ENCODE peak calls at places on chromosomes 7 and 10, in five cellular contexts. Q is fibroblast of lung, W is fibroblast of villous mesenchyme, E is heart right ventricle, C is Peyer's patch. L is an unnamed sample.
A peak's percentile ranks its signal among the peaks of the same experiment; 100 is the strongest.

GRCh38 chr7:30396379-30396778 is 82.2 kb downstream of the NOD1 start:
- DNase-seq in C (no peak), W (peak; percentile 23), Q (peak; percentile 28), E (no peak), L (no peak)

GRCh38 chr7:105782391-105783063 is 93.9 kb downstream of the ATXN7L1 start:
- DNase-seq in E (no peak), Q (peak; percentile 78), W (peak; percentile 86), C (no peak), L (no peak)

GRCh38 chr7:15845868-15846267 is 159.4 kb upstream of the MEOX2 start:
- DNase-seq in Q (no peak), C (no peak), W (peak; percentile 16), E (no peak), L (no peak)

GRCh38 chr7:101537205-101537604 is 91.9 kb downstream of the MYL10 start:
- DNase-seq in E (no peak), C (no peak), W (peak; percentile 36), Q (peak; percentile 78), L (no peak)

GRCh38 chr7:35734001-35734483 is 39.1 kb upstream of the HERPUD2 start:
- DNase-seq in Q (no peak), E (no peak), C (no peak), W (no peak), L (no peak)

GRCh38 chr10:13001041-13001886 is at the start of gene CCDC3:
- DNase-seq in W (no peak), E (peak; percentile 19), Q (no peak), C (no peak), L (no peak)

GRCh38 chr7:16780586-16780985 is 24.2 kb downstream of the AGR2 start:
- DNase-seq in Q (no peak), E (no peak), W (no peak), C (no peak), L (no peak)

GRCh38 chr7:51015581-51015980 is 232.9 kb upstream of the GRB10 start:
- DNase-seq in E (no peak), Q (no peak), C (no peak), W (no peak), L (no peak)

GRCh38 chr10:5976689-5977470 is 463 bp downstream of the IL15RA start:
- DNase-seq in E (peak; percentile 47), C (peak; percentile 62), W (peak; percentile 69), Q (peak; percentile 60), L (peak; percentile 42)

GRCh38 chr7:159145544-159145891 is 851 bp upstream of the VIPR2 start:
- DNase-seq in W (no peak), E (no peak), Q (no peak), C (no peak), L (no peak)

GRCh38 chr7:85773116-85773783 is 586.4 kb upstream of the SEMA3D start:
- DNase-seq in W (peak; percentile 55), Q (peak; percentile 81), E (no peak), C (no peak), L (no peak)

GRCh38 chr7:2821161-2821841 is 22.8 kb downstream of the GNA12 start:
- DNase-seq in W (peak; percentile 84), E (no peak), Q (peak; percentile 74), C (peak; percentile 45), L (no peak)

GRCh38 chr10:124894569-124895215 is 47.2 kb upstream of the ZRANB1 start:
- DNase-seq in W (no peak), E (no peak), C (no peak), Q (no peak), L (no peak)

GRCh38 chr7:155844019-155844453 is 31.8 kb upstream of the SHH start:
- DNase-seq in Q (peak; percentile 55), E (no peak), C (no peak), W (no peak), L (peak; percentile 81)

GRCh38 chr10:8543361-8544056 is 489.0 kb downstream of the GATA3 start:
- DNase-seq in E (no peak), Q (no peak), C (no peak), W (no peak), L (no peak)

GRCh38 chr7:27191716-27192545 is 6.9 kb upstream of the HOXA11 start:
- DNase-seq in C (no peak), W (peak; percentile 79), E (no peak), Q (no peak), L (no peak)
- H3K4me3 ChIP-seq in C (no peak overlapping the region), W (peak overlapping the region; percentile 86), E (peak overlapping the region; percentile 21), Q (no peak overlapping the region), L (no peak overlapping the region)

GRCh38 chr7:5595545-5596045 is 172.0 kb upstream of the TNRC18 start:
- DNase-seq in E (no peak), Q (no peak), W (no peak), C (no peak), L (no peak)

GRCh38 chr7:5589819-5590595 is 166.4 kb upstream of the TNRC18 start:
- DNase-seq in E (no peak), W (no peak), C (no peak), Q (no peak), L (no peak)

GRCh38 chr7:5590596-5591546 is 167.2 kb upstream of the TNRC18 start:
- DNase-seq in Q (peak; percentile 49), E (no peak), W (no peak), C (no peak), L (no peak)

GRCh38 chr7:5594616-5595544 is 171.2 kb upstream of the TNRC18 start:
- DNase-seq in C (no peak), W (peak; percentile 47), E (peak; percentile 32), Q (peak; percentile 36), L (no peak)

DNA sequence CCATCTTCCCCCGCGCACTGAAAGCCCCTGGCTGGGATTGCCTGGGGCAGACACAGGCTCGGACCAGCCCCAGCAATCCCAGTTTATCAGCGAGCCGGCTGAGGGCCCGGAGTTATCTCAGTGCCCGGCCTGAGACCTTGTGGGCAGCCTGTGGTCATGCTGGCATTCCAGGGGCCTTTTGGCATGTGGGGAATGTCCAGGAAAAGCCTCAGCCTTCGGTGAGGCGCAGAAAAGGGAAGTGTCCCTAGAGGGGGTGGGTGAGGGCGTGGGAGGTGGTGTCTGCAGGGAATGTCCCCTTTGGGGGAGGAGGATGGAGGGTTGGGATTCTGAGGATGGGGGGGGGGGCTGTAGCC is 167.9 kb upstream of the TNRC18 start:
- DNase-seq in W (peak; percentile 90), Q (peak; percentile 62), C (no peak), E (no peak), L (peak; percentile 81)
- TF ChIP-seq CTCF in W (peak; percentile 2), Q (no peak), C (no peak), E (no peak), L (no peak)

GRCh38 chr10:58266003-58266825 is 1.5 kb downstream of the IPMK start:
- DNase-seq in W (peak; percentile 77), C (no peak), E (no peak), Q (peak; percentile 67), L (peak; percentile 30)
- H3K4me3 ChIP-seq in W (peak overlapping the region; percentile 84), C (peak overlapping the region; percentile 89), E (peak overlapping the region; percentile 73), Q (peak overlapping the region; percentile 84), L (peak overlapping the region; percentile 100)

DNA sequence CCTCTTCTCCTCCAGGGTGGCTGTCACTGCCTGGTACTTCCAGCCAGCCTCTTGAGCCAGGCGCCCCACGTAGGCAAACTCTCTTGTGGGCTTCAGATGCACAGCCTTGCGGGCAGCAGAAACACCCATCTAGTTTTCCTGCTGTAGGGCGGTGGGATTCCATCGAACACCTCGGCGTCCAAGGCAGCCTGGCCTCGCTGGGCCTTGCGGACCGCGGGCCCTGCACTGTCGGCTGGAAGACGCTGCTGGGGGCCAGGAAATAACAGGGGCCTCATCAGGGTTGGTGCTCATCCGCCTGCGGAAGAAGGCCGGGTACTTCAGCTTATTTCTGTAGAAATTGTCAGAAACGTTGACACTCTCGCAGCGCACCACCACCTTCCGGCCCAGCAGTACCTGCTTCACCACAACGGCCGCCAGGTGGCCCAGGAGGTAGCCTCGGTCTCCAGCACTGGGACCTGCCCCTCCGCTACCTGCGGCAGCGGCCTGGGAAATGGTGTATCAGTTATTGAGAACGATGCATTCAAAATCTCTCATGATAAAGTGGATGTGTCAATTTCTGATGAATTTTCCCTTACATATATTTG is 61.1 kb downstream of the WDFY4 start:
- DNase-seq in C (no peak), W (no peak), Q (no peak), E (no peak), L (peak; percentile 55)
- TF ChIP-seq CTCF in C (no peak), W (no peak), Q (no peak), E (no peak), L (peak; percentile 87)

GRCh38 chr7:139747662-139748372 is 30.0 kb downstream of the HIPK2 start:
- DNase-seq in Q (no peak), W (no peak), E (no peak), C (no peak), L (no peak)
- H3K4me3 ChIP-seq in Q (no peak overlapping the region), W (no peak overlapping the region), E (no peak overlapping the region), C (no peak overlapping the region), L (no peak overlapping the region)

DNA sequence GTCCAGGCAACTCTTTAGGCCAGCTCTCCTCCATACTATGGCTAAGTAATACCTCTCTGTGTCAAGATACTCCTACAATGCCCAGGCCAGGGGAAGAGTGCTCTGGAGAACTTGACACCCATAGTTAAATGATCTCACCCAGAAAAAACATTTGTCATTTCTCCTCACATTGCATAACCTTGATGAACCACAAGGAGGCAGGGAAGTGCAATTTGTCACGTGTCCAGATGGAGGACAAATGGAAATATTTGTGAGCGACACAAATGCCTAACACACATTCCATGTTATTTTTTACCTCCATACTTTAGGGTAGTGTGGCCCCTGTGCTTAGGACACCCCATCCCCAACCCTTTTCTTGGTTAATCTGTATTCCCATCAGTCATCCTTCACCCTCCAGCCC is 78.3 kb downstream of the HTR7 start:
- DNase-seq in E (no peak), Q (peak; percentile 8), W (no peak), C (no peak), L (no peak)
- TF ChIP-seq CTCF in E (no peak), Q (peak; percentile 35), W (peak; percentile 45), C (no peak), L (peak; percentile 10)

DNA sequence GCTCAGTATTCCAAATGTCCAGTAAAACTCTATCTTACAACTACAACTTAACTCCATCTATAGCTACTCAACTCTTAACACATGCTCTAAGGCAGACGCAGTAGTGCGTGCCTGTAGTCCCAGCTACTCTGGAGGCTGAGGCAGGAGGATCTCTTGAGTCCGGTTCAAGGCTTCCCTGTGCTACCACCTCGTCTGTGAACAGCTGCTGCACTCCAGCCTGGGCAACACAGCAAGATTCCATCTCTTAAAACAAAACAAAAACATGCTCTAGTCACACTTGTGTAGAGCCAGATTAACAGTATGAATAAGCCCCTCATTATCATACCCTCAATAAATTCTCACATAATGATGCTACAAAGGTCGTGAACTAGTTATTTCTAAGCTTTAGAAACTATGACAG is 3.6 kb downstream of the BAZ1B start:
- DNase-seq in Q (no peak), W (no peak), E (no peak), C (no peak), L (no peak)
- H3K4me3 ChIP-seq in Q (peak overlapping the region; percentile 88), W (no peak overlapping the region), E (no peak overlapping the region), C (no peak overlapping the region), L (no peak overlapping the region)

L was measured in Caco-2.